ENCODE peak calls at places on chromosomes 3 and 15, in eight cellular contexts. D is amygdala; K is stimulated activated CD4-positive, alpha-beta T cell treated with anti-CD3 and anti-CD28 coated beads, Interleukin-1b, Interleukin-23, amount 100 ng/mL, for 1 hour; T is hypothalamus; P is right cardiac atrium; F is glutamatergic neuron; B is GM13976; S is lower lobe of right lung. L is an unnamed sample.

GRCh38 chr3:159844801-159845261 is 143.8 kb upstream of the IL12A start:
- DNase-seq in D (no peak), K (no peak), T (no peak), P (no peak), F (peak; percentile 24), B (no peak), S (no peak), L (no peak)

GRCh38 chr3:169244119-169244864 is 419.2 kb downstream of the MECOM start:
- DNase-seq in D (no peak), K (no peak), T (no peak), P (no peak), F (no peak), B (no peak), S (no peak), L (no peak)

GRCh38 chr15:71545223-71545760 is 265.1 kb upstream of the NR2E3 start:
- DNase-seq in D (no peak), K (no peak), T (no peak), P (no peak), F (no peak), B (no peak), S (no peak), L (no peak)

GRCh38 chr3:115615001-115615447 is 8.3 kb upstream of the GAP43 start:
- DNase-seq in D (no peak), K (no peak), T (no peak), P (no peak), F (no peak), B (no peak), S (no peak), L (no peak)

GRCh38 chr15:47570451-47570850 is 146.9 kb upstream of the SEMA6D start:
- DNase-seq in D (no peak), K (no peak), T (no peak), P (no peak), F (no peak), B (no peak), S (no peak), L (no peak)

GRCh38 chr15:38817427-38818155 is 253.0 kb upstream of the RASGRP1 start:
- DNase-seq in D (peak; percentile 41), K (peak; percentile 49), T (peak; percentile 73), P (peak; percentile 90), F (peak; percentile 86), B (peak; percentile 77), S (peak; percentile 86), L (peak; percentile 89)

GRCh38 chr3:51282931-51283330 is 102.2 kb upstream of the MANF start:
- DNase-seq in D (no peak), K (no peak), T (no peak), P (no peak), F (no peak), B (no peak), S (no peak), L (no peak)

GRCh38 chr3:27721717-27722564 is at the start of gene EOMES:
- DNase-seq in D (no peak), K (peak; percentile 22), T (no peak), P (peak; percentile 64), F (peak; percentile 70), B (peak; percentile 75), S (peak; percentile 52), L (no peak)

GRCh38 chr15:78620839-78621421 is at the start of gene CHRNA3:
- DNase-seq in D (no peak), K (no peak), T (no peak), P (no peak), F (peak; percentile 64), B (no peak), S (no peak), L (no peak)

GRCh38 chr3:31423522-31423921 is 109.2 kb upstream of the STT3B start:
- DNase-seq in D (no peak), K (no peak), T (no peak), P (no peak), F (no peak), B (no peak), S (no peak), L (no peak)

L was measured in heart left ventricle.